ENCODE peak calls at places on chromosome X, in eight cellular contexts. M is stomach, Z is K562, H is HCT116, R is ovary, W is prostate gland, S is IMR-90, L is endothelial cell of umbilical vein. D is an unnamed sample. For H3K36me3, the result is how much of the 10 kb centered on the place peaks cover.

GRCh38 chrX:26649534-26649933 is 433.6 kb downstream of the MAGEB5 start:
- DNase-seq in S (peak), L (no peak), W (no peak), R (no peak), Z (peak), H (peak), M (no peak), D (no peak)

GRCh38 chrX:42241421-42241820 is 318.1 kb upstream of the CASK start:
- DNase-seq in S (no peak), R (no peak), Z (no peak), M (no peak), L (no peak), W (no peak), H (no peak), D (no peak)

GRCh38 chrX:30905325-30905724 is 16.3 kb upstream of the TAB3 start:
- DNase-seq in L (no peak), R (no peak), S (no peak), W (no peak), Z (peak), H (no peak), M (no peak), D (no peak)

GRCh38 chrX:19798423-19798822 is 89.0 kb downstream of the SH3KBP1 start:
- DNase-seq in M (no peak), H (no peak), Z (no peak), R (no peak), S (no peak), L (no peak), W (no peak), D (no peak)

GRCh38 chrX:120308959-120309872 is 2.0 kb downstream of the TMEM255A start:
- DNase-seq in M (peak), R (peak), H (peak), W (peak), S (peak), L (peak), Z (no peak), D (peak)

GRCh38 chrX:49037883-49038475 is 5.2 kb downstream of the TFE3 start:
- DNase-seq in R (no peak), Z (peak), M (no peak), S (peak), L (no peak), H (no peak), W (no peak), D (no peak)

GRCh38 chrX:43644124-43644701 is 11.9 kb upstream of the MAOA start:
- DNase-seq in Z (peak), H (no peak), S (peak), L (no peak), R (no peak), W (no peak), M (no peak), D (no peak)

GRCh38 chrX:5681159-5681558 is 547.5 kb downstream of the NLGN4X start:
- DNase-seq in R (no peak), H (no peak), M (no peak), Z (peak), W (no peak), S (no peak), L (no peak), D (no peak)

GRCh38 chrX:130981836-130982235 is 76.3 kb upstream of the ARHGAP36 start:
- DNase-seq in W (no peak), M (no peak), L (peak), Z (no peak), H (no peak), S (no peak), R (no peak), D (no peak)

GRCh38 chrX:108261541-108262218 is 170.1 kb downstream of the ATG4A start:
- DNase-seq in L (peak), W (peak), Z (no peak), M (no peak), H (no peak), R (no peak), S (peak), D (no peak)

GRCh38 chrX:108419401-108419800 is 18.8 kb downstream of the COL4A6 start:
- DNase-seq in M (no peak), H (no peak), W (no peak), R (no peak), L (no peak), S (no peak), Z (no peak), D (no peak)

GRCh38 chrX:97860206-97860605 is 976.5 kb downstream of the RPA4 start:
- DNase-seq in H (no peak), Z (no peak), W (no peak), L (peak), M (no peak), R (no peak), S (peak), D (no peak)

GRCh38 chrX:121010218-121010617 is 24.7 kb upstream of the CT47A1 start:
- DNase-seq in S (no peak), Z (peak), H (no peak), L (no peak), M (no peak), W (no peak), R (no peak), D (no peak)

GRCh38 chrX:44876076-44876475 is 3.1 kb downstream of the KDM6A start:
- DNase-seq in R (no peak), M (no peak), S (peak), Z (no peak), L (peak), H (no peak), W (no peak), D (no peak)

GRCh38 chrX:115367455-115367854 is 77.9 kb downstream of the LUZP4 start:
- DNase-seq in S (peak), R (no peak), Z (no peak), L (peak), W (no peak), M (no peak), H (no peak), D (no peak)

GRCh38 chrX:13414006-13414647 is 94.3 kb upstream of the ATXN3L start:
- DNase-seq in W (no peak), H (no peak), S (no peak), Z (no peak), M (no peak), R (no peak), L (no peak), D (no peak)

GRCh38 chrX:28099166-28099565 is 117.9 kb upstream of the DCAF8L1 start:
- DNase-seq in L (no peak), R (no peak), S (no peak), W (no peak), M (no peak), Z (no peak), H (no peak), D (no peak)

GRCh38 chrX:134886201-134886600 is 104.6 kb upstream of the SMIM10 start:
- DNase-seq in M (no peak), R (no peak), L (no peak), H (peak), S (peak), W (no peak), Z (no peak), D (no peak)

GRCh38 chrX:119605398-119605738 is 856 bp downstream of the NKRF start:
- DNase-seq in S (no peak), Z (peak), L (peak), M (no peak), W (no peak), R (peak), H (no peak), D (peak)

GRCh38 chrX:13876652-13877051 is 59.8 kb upstream of the GPM6B start:
- DNase-seq in L (no peak), R (no peak), S (peak), H (no peak), Z (no peak), W (no peak), M (no peak), D (no peak)

GRCh38 chrX:13149702-13150101 is 105.3 kb upstream of the FAM9C start:
- DNase-seq in S (no peak), W (no peak), Z (no peak), H (no peak), M (no peak), R (no peak), L (no peak), D (no peak)

GRCh38 chrX:20066968-20067708 is 49.6 kb downstream of the MAP7D2 start:
- DNase-seq in Z (peak), M (no peak), L (peak), R (no peak), W (peak), S (peak), H (peak), D (no peak)

GRCh38 chrX:119226431-119226830 is 9.7 kb upstream of the PGRMC1 start:
- DNase-seq in M (no peak), R (no peak), H (no peak), L (peak), Z (no peak), W (no peak), S (no peak), D (no peak)

GRCh38 chrX:30612250-30612655 is 34.7 kb upstream of the TASL start:
- DNase-seq in L (no peak), S (no peak), H (no peak), M (no peak), W (no peak), Z (no peak), R (no peak), D (no peak)

GRCh38 chrX:111869639-111870034 is 6.3 kb upstream of the TRPC5OS start:
- DNase-seq in L (peak), W (peak), M (peak), S (peak), H (peak), Z (peak), R (no peak), D (no peak)

GRCh38 chrX:13494562-13494961 is 74.8 kb upstream of the EGFL6 start:
- DNase-seq in H (no peak), W (no peak), Z (no peak), M (no peak), R (no peak), L (no peak), S (no peak), D (no peak)

GRCh38 chrX:96432647-96433046 is 252.0 kb upstream of the DIAPH2 start:
- DNase-seq in M (no peak), R (no peak), Z (no peak), S (no peak), H (no peak), W (no peak), L (no peak), D (no peak)

GRCh38 chrX:98501441-98501840 is 1617.7 kb downstream of the RPA4 start:
- DNase-seq in L (no peak), M (no peak), W (no peak), H (no peak), S (no peak), R (no peak), Z (no peak), D (no peak)

GRCh38 chrX:73913580-73913979 is 350.6 kb downstream of the CHIC1 start:
- DNase-seq in S (peak), R (no peak), H (no peak), M (no peak), W (no peak), L (peak), Z (no peak), D (no peak)

GRCh38 chrX:13673016-13673415 is 15.9 kb upstream of the RAB9A start:
- DNase-seq in R (no peak), H (no peak), L (no peak), S (no peak), Z (no peak), M (no peak), W (no peak), D (no peak)

GRCh38 chrX:31110657-31111056 is 38.8 kb upstream of the FTHL17 start:
- DNase-seq in R (no peak), L (no peak), W (no peak), S (no peak), H (no peak), M (no peak), Z (no peak), D (no peak)

GRCh38 chrX:150574824-150575409 is 6.5 kb downstream of the MTM1 start:
- DNase-seq in L (no peak), W (no peak), Z (no peak), R (no peak), S (no peak), H (no peak), M (no peak), D (no peak)

GRCh38 chrX:27222661-27223060 is 240.5 kb downstream of the PPP4R3C start:
- DNase-seq in H (no peak), R (no peak), S (no peak), L (no peak), W (no peak), Z (no peak), M (no peak), D (no peak)

GRCh38 chrX:11197671-11198070 is 86.5 kb downstream of the HCCS start:
- DNase-seq in Z (no peak), M (no peak), S (no peak), W (no peak), R (no peak), L (no peak), H (no peak), D (no peak)

GRCh38 chrX:36019164-36019563 is 99.6 kb downstream of the CFAP47 start:
- DNase-seq in R (no peak), S (no peak), Z (no peak), H (no peak), W (no peak), L (no peak), M (no peak), D (no peak)

GRCh38 chrX:21657318-21658151 is 595 bp downstream of the KLHL34 start:
- DNase-seq in L (no peak), M (no peak), Z (no peak), S (no peak), W (no peak), R (no peak), H (no peak), D (peak)

GRCh38 chrX:143754183-143754582 is 33.6 kb upstream of the SPANXN2 start:
- DNase-seq in L (no peak), H (no peak), W (no peak), M (no peak), Z (no peak), S (no peak), R (no peak), D (no peak)

GRCh38 chrX:49257846-49258748 is 6.4 kb downstream of the FOXP3 start:
- DNase-seq in Z (no peak), W (no peak), L (no peak), H (no peak), S (no peak), R (no peak), M (no peak), D (peak)

GRCh38 chrX:124346064-124346876 is at the start of gene SH2D1A:
- DNase-seq in H (no peak), M (no peak), Z (peak), L (no peak), W (no peak), S (no peak), R (no peak), D (peak)
- TF ChIP-seq POLR2A in H (no peak), M (no peak), Z (no peak), L (no peak), W (no peak), S (no peak), R (no peak), D (no peak)

DNA sequence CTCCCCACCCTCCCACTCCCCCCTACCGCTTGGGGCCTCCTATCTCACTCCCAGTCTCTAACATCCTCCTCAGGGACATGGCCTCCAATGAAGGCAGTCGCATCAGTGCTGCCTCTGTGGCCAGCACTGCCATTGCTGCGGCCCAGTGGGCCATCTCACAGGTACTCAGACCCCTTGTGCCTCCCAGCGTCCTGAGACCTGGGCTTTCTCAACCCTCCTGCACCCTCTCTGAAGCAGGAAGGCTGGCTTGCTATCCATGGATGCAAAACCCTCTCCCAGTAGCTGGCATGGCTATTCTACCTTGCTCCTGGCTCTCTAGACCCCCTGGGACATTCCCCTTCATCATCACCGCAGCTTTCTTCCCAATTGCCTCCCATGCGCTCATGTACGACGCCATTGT is 13.3 kb upstream of the UBA1 start:
- DNase-seq in R (no peak), H (no peak), W (no peak), Z (no peak), M (no peak), L (no peak), S (no peak), D (peak)
- H3K36me3 ChIP-seq in R (under half), H (under half), W (under half), Z (half or more), M (half or more), L (under half), S (under half), D (under half)

DNA sequence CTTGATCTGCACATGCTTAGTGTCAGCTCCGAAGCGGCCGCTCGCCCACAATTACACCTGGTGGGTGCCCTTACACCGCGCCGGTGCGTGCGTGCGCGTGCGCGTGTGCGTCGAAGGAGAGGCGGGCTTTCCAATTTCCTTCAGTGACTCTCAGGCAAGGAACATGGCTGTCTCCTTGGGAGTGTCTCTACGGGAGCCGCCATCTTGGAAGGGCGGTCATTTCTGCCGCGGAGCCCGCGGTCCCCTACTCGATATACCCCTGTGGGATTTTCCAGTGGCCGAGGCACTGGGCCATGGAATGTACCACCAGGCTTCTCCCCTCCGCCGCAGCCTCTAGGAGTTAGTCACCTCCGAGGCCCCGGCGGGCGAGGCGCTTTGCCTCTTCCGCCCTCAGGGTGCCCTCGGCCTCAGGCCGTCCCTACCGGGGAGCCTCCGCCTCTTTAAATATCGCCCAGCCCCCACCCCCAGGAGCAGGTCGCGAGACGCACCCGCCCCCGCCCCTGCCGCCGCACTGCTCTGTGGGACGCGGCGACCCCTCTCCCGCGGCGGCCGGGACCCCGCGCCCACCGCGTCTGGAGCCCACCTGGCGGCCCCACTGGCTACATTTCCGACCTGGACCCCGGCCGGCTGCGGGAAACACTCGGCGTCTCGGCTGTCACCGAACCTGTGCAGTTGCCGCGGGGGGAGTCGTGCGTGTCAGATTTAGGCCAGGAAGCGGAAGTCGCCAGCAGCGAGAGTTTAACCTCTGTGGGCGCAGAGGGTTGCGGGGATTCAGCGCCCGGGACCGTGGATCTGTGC is at the start of gene ZNF41:
- DNase-seq in M (peak), L (peak), Z (peak), R (peak), H (peak), W (peak), S (peak), D (peak)
- TF ChIP-seq POLR2A in M (no peak), L (peak), Z (peak), R (no peak), H (no peak), W (peak), S (no peak), D (no peak)

GRCh38 chrX:153587342-153587741 is 11.6 kb downstream of the CCNQ start:
- DNase-seq in R (no peak), M (no peak), W (no peak), S (no peak), Z (no peak), H (no peak), L (no peak), D (no peak)
- H3K36me3 ChIP-seq in R (under half), M (half or more), W (under half), S (under half), Z (under half), H (under half), L (under half), D (half or more)

DNA sequence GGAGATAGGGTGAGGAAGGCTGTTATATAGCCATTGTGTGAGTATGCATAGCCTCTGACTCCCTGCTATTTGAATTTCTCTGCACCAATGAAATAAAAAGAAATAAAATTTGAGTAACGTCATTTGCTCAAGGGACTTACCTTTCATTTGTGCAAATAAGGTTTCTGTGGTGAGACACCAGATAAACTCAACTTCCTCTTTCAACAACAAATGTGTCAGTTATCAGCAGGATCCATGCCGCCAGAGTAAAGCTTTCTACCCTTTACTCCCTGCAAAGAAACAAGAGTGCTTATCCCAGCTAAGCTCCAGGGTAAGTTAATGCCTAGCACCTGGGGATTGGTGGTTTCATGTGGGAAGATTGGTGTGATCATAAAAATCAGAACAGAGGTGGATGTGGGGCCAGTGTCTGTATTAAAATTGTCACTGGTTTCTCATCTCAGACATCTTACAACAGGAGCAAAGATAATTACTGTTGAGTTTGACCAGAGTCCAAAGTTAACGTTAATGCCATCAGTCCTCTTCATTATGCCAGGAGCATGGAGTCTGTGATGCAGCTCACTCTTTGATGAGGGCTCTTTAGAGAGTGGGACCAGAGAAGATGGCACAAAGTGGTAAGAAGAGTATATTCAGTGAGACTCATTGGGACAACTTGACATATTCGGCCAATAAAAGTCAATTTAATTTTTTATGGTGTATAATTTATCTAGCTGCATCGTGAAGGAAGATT is at the start of gene P2RY10:
- DNase-seq in R (no peak), H (no peak), W (no peak), L (no peak), M (no peak), S (no peak), Z (no peak), D (no peak)
- TF ChIP-seq POLR2A in R (no peak), H (no peak), W (no peak), L (no peak), M (no peak), S (no peak), Z (no peak), D (peak)

GRCh38 chrX:10128386-10128785 is 28.4 kb upstream of the CLCN4 start:
- DNase-seq in L (no peak), W (no peak), M (no peak), S (no peak), R (no peak), H (no peak), Z (no peak), D (no peak)

GRCh38 chrX:10124506-10125247 is 32.1 kb upstream of the CLCN4 start:
- DNase-seq in Z (no peak), R (no peak), S (no peak), M (no peak), W (peak), H (no peak), L (no peak), D (no peak)

GRCh38 chrX:10126044-10126443 is 30.7 kb upstream of the CLCN4 start:
- DNase-seq in Z (no peak), W (no peak), R (no peak), S (no peak), L (no peak), M (no peak), H (no peak), D (no peak)

GRCh38 chrX:10125248-10125615 is 31.5 kb upstream of the CLCN4 start:
- DNase-seq in M (no peak), L (no peak), Z (no peak), R (no peak), H (no peak), S (no peak), W (no peak), D (no peak)

DNA sequence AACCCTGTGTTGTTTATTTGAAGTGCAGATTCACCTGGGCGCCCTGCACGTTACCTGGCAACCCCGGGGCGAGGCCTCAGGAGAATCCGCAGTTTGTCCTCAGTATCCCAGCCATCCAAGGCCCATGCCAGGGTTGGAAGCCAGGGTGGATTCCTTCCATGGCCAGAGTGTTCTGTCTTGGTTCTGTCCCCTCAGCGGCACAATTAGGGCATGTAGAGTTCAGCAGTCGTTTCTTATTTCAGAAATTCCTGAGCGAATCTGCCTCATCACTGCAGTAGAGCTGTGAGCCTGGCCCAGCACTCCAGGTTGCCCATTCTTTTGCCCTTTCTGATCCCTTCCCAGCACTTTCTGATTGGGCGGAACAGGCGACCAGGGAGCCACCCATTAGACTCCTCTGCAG is 29.9 kb upstream of the CLCN4 start:
- DNase-seq in M (no peak), H (no peak), W (no peak), L (no peak), S (no peak), Z (no peak), R (no peak), D (no peak)
- H3K36me3 ChIP-seq in M (half or more), H (under half), W (under half), L (under half), S (under half), Z (under half), R (under half), D (under half)

GRCh38 chrX:37677765-37678164 is 7.8 kb upstream of the XK start:
- DNase-seq in Z (no peak), R (no peak), W (no peak), S (no peak), M (no peak), H (no peak), L (no peak), D (no peak)
- TF ChIP-seq POLR2A in Z (no peak), R (no peak), W (no peak), S (no peak), M (no peak), H (no peak), L (no peak), D (no peak)